ENCODE peak calls at places on chromosome 1, in seven cellular contexts. One of them, this sample, is unnamed. For H3K36me3 and H3K27me3, the result is how much of the 10 kb centered on the place peaks cover.

GRCh38 chr1:173478099-173478555 is 992 bp downstream of the PRDX6 start:
- DNase-seq in uterus: peak
- DNase-seq in heart right ventricle: peak
- DNase-seq in prostate gland: peak
- DNase-seq in lower lobe of right lung: peak
- DNase-seq in naive thymus-derived CD4-positive, alpha-beta T cell: no peak
- DNase-seq in IMR-90: peak
- DNase-seq in this sample: peak

GRCh38 chr1:158145173-158145719 is 35.4 kb upstream of the CD1D start:
- DNase-seq in uterus: peak
- DNase-seq in heart right ventricle: peak
- DNase-seq in prostate gland: peak
- DNase-seq in lower lobe of right lung: no peak
- DNase-seq in naive thymus-derived CD4-positive, alpha-beta T cell: no peak
- DNase-seq in IMR-90: peak
- DNase-seq in this sample: peak

GRCh38 chr1:113749402-113749801 is 9.9 kb downstream of the PHTF1 start:
- DNase-seq in uterus: no peak
- DNase-seq in heart right ventricle: no peak
- DNase-seq in prostate gland: no peak
- DNase-seq in lower lobe of right lung: no peak
- DNase-seq in naive thymus-derived CD4-positive, alpha-beta T cell: no peak
- DNase-seq in IMR-90: no peak
- DNase-seq in this sample: no peak

GRCh38 chr1:222767152-222767571 is 30.2 kb downstream of the FAM177B start:
- DNase-seq in uterus: no peak
- DNase-seq in heart right ventricle: no peak
- DNase-seq in prostate gland: no peak
- DNase-seq in lower lobe of right lung: no peak
- DNase-seq in naive thymus-derived CD4-positive, alpha-beta T cell: no peak
- DNase-seq in IMR-90: no peak
- DNase-seq in this sample: no peak

GRCh38 chr1:242132446-242132845 is 133.5 kb upstream of the MAP1LC3C start:
- DNase-seq in uterus: no peak
- DNase-seq in heart right ventricle: no peak
- DNase-seq in prostate gland: no peak
- DNase-seq in lower lobe of right lung: no peak
- DNase-seq in naive thymus-derived CD4-positive, alpha-beta T cell: no peak
- DNase-seq in IMR-90: no peak
- DNase-seq in this sample: no peak

GRCh38 chr1:218207194-218207593 is 77.9 kb upstream of the RRP15 start:
- DNase-seq in uterus: no peak
- DNase-seq in heart right ventricle: no peak
- DNase-seq in prostate gland: no peak
- DNase-seq in lower lobe of right lung: no peak
- DNase-seq in naive thymus-derived CD4-positive, alpha-beta T cell: no peak
- DNase-seq in IMR-90: no peak
- DNase-seq in this sample: no peak

GRCh38 chr1:147292012-147292411 is 49.5 kb downstream of the CHD1L start:
- DNase-seq in uterus: no peak
- DNase-seq in heart right ventricle: no peak
- DNase-seq in prostate gland: no peak
- DNase-seq in lower lobe of right lung: no peak
- DNase-seq in naive thymus-derived CD4-positive, alpha-beta T cell: no peak
- DNase-seq in IMR-90: peak
- DNase-seq in this sample: no peak

GRCh38 chr1:68148631-68149030 is 83.7 kb downstream of the WLS start:
- DNase-seq in uterus: no peak
- DNase-seq in heart right ventricle: no peak
- DNase-seq in prostate gland: no peak
- DNase-seq in lower lobe of right lung: no peak
- DNase-seq in naive thymus-derived CD4-positive, alpha-beta T cell: no peak
- DNase-seq in IMR-90: no peak
- DNase-seq in this sample: no peak

GRCh38 chr1:9691108-9691445 is 39.5 kb downstream of the PIK3CD start:
- DNase-seq in uterus: no peak
- DNase-seq in heart right ventricle: no peak
- DNase-seq in prostate gland: no peak
- DNase-seq in lower lobe of right lung: no peak
- DNase-seq in naive thymus-derived CD4-positive, alpha-beta T cell: no peak
- DNase-seq in IMR-90: peak
- DNase-seq in this sample: no peak

DNA sequence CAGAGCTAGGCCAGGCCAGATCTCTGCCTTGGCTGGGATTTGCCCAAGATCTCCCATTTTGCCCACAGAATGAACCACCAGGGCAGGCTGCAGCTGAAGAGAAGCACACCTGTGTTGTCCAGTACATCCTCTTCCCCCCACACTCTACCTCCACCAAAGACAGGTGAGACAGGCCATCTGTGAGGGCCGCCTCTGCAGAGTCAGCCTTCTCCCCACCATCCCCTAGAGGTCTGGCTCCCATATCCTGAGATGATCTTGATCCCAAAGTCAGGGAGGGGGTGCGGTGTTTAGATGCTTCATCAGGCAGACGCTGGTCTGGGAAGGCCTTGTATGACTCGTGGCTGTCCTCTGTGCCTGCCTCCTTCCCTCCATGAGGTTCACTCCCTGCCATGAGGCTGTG is 28.7 kb downstream of the HYI start:
- DNase-seq in uterus: no peak
- DNase-seq in heart right ventricle: no peak
- DNase-seq in prostate gland: no peak
- DNase-seq in lower lobe of right lung: no peak
- DNase-seq in naive thymus-derived CD4-positive, alpha-beta T cell: no peak
- DNase-seq in IMR-90: peak
- DNase-seq in this sample: no peak
- H3K36me3 ChIP-seq in uterus: under half
- H3K36me3 ChIP-seq in heart right ventricle: half or more
- H3K36me3 ChIP-seq in prostate gland: under half
- H3K36me3 ChIP-seq in lower lobe of right lung: half or more
- H3K36me3 ChIP-seq in naive thymus-derived CD4-positive, alpha-beta T cell: under half
- H3K36me3 ChIP-seq in IMR-90: half or more
- H3K36me3 ChIP-seq in this sample: half or more

GRCh38 chr1:11653101-11653601 is 1.1 kb downstream of the FBXO2 start:
- DNase-seq in uterus: no peak
- DNase-seq in heart right ventricle: no peak
- DNase-seq in prostate gland: no peak
- DNase-seq in lower lobe of right lung: no peak
- DNase-seq in naive thymus-derived CD4-positive, alpha-beta T cell: no peak
- DNase-seq in IMR-90: peak
- DNase-seq in this sample: peak
- H3K27me3 ChIP-seq in uterus: under half
- H3K27me3 ChIP-seq in heart right ventricle: under half
- H3K27me3 ChIP-seq in prostate gland: under half
- H3K27me3 ChIP-seq in lower lobe of right lung: under half
- H3K27me3 ChIP-seq in naive thymus-derived CD4-positive, alpha-beta T cell: under half
- H3K27me3 ChIP-seq in IMR-90: under half
- H3K27me3 ChIP-seq in this sample: under half

DNA sequence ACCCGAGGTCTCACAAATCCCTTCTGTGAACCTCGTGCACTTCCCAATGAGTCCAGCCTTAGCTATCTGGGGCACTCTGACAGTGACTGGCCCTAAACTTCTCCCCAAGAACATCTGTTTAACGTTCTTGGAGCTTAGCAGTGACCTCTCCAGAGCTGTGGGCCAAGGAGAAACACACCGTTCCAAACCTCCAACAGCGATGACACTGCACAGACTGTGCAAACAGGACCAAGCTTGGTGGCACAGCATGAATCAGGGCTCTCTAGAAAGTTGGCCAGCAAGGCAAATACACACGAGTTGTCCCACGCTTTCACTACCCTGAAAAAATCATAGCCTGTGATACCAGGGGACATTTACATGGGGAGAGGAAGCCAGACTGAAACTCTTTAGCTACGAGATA is 15.8 kb downstream of the BEND5 start:
- DNase-seq in uterus: no peak
- DNase-seq in heart right ventricle: no peak
- DNase-seq in prostate gland: no peak
- DNase-seq in lower lobe of right lung: no peak
- DNase-seq in naive thymus-derived CD4-positive, alpha-beta T cell: no peak
- DNase-seq in IMR-90: no peak
- DNase-seq in this sample: no peak
- H3K36me3 ChIP-seq in uterus: under half
- H3K36me3 ChIP-seq in heart right ventricle: half or more
- H3K36me3 ChIP-seq in prostate gland: under half
- H3K36me3 ChIP-seq in lower lobe of right lung: under half
- H3K36me3 ChIP-seq in naive thymus-derived CD4-positive, alpha-beta T cell: under half
- H3K36me3 ChIP-seq in IMR-90: under half
- H3K36me3 ChIP-seq in this sample: under half

GRCh38 chr1:51870603-51871350 is 7.8 kb downstream of the NRDC start:
- DNase-seq in uterus: no peak
- DNase-seq in heart right ventricle: no peak
- DNase-seq in prostate gland: no peak
- DNase-seq in lower lobe of right lung: no peak
- DNase-seq in naive thymus-derived CD4-positive, alpha-beta T cell: no peak
- DNase-seq in IMR-90: no peak
- DNase-seq in this sample: no peak
- H3K27me3 ChIP-seq in uterus: under half
- H3K27me3 ChIP-seq in heart right ventricle: under half
- H3K27me3 ChIP-seq in prostate gland: under half
- H3K27me3 ChIP-seq in lower lobe of right lung: under half
- H3K27me3 ChIP-seq in naive thymus-derived CD4-positive, alpha-beta T cell: under half
- H3K27me3 ChIP-seq in IMR-90: under half
- H3K27me3 ChIP-seq in this sample: under half

GRCh38 chr1:167491586-167492408 is 26.5 kb downstream of the CD247 start:
- DNase-seq in uterus: no peak
- DNase-seq in heart right ventricle: no peak
- DNase-seq in prostate gland: no peak
- DNase-seq in lower lobe of right lung: no peak
- DNase-seq in naive thymus-derived CD4-positive, alpha-beta T cell: no peak
- DNase-seq in IMR-90: no peak
- DNase-seq in this sample: no peak

GRCh38 chr1:167489581-167490340 is 28.6 kb downstream of the CD247 start:
- DNase-seq in uterus: no peak
- DNase-seq in heart right ventricle: no peak
- DNase-seq in prostate gland: no peak
- DNase-seq in lower lobe of right lung: no peak
- DNase-seq in naive thymus-derived CD4-positive, alpha-beta T cell: no peak
- DNase-seq in IMR-90: no peak
- DNase-seq in this sample: no peak

GRCh38 chr1:167492509-167492910 is 25.8 kb downstream of the CD247 start:
- DNase-seq in uterus: no peak
- DNase-seq in heart right ventricle: no peak
- DNase-seq in prostate gland: no peak
- DNase-seq in lower lobe of right lung: no peak
- DNase-seq in naive thymus-derived CD4-positive, alpha-beta T cell: no peak
- DNase-seq in IMR-90: no peak
- DNase-seq in this sample: no peak

GRCh38 chr1:167490765-167491164 is 27.6 kb downstream of the CD247 start:
- DNase-seq in uterus: no peak
- DNase-seq in heart right ventricle: no peak
- DNase-seq in prostate gland: no peak
- DNase-seq in lower lobe of right lung: no peak
- DNase-seq in naive thymus-derived CD4-positive, alpha-beta T cell: no peak
- DNase-seq in IMR-90: no peak
- DNase-seq in this sample: no peak

DNA sequence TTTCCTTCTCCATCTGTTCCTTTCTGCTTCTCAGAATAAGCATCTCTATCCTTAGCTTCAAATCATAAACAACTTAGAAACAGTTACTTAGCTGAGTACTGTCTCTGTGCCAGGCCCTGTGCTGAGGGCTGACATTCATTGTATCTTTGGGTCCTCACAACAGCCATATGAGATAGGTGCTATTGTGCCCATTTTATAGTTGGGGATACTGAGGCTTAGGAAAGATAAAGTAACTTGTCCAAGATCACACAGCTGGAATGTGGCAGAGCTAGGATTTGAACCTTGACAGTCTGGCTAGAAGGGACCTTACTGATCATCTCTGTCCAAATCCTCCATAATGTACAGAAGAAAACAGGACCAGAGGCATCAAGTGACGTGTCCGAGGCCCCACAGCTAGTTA is 25.0 kb downstream of the CD247 start:
- DNase-seq in uterus: no peak
- DNase-seq in heart right ventricle: no peak
- DNase-seq in prostate gland: no peak
- DNase-seq in lower lobe of right lung: no peak
- DNase-seq in naive thymus-derived CD4-positive, alpha-beta T cell: no peak
- DNase-seq in IMR-90: no peak
- DNase-seq in this sample: no peak
- H3K36me3 ChIP-seq in uterus: under half
- H3K36me3 ChIP-seq in heart right ventricle: under half
- H3K36me3 ChIP-seq in prostate gland: under half
- H3K36me3 ChIP-seq in lower lobe of right lung: under half
- H3K36me3 ChIP-seq in naive thymus-derived CD4-positive, alpha-beta T cell: under half
- H3K36me3 ChIP-seq in IMR-90: under half
- H3K36me3 ChIP-seq in this sample: under half

GRCh38 chr1:12039141-12039525 is 19.8 kb downstream of the MIIP start:
- DNase-seq in uterus: no peak
- DNase-seq in heart right ventricle: no peak
- DNase-seq in prostate gland: no peak
- DNase-seq in lower lobe of right lung: no peak
- DNase-seq in naive thymus-derived CD4-positive, alpha-beta T cell: no peak
- DNase-seq in IMR-90: no peak
- DNase-seq in this sample: no peak
- H3K27me3 ChIP-seq in uterus: under half
- H3K27me3 ChIP-seq in heart right ventricle: under half
- H3K27me3 ChIP-seq in prostate gland: under half
- H3K27me3 ChIP-seq in lower lobe of right lung: under half
- H3K27me3 ChIP-seq in naive thymus-derived CD4-positive, alpha-beta T cell: under half
- H3K27me3 ChIP-seq in IMR-90: under half
- H3K27me3 ChIP-seq in this sample: under half

GRCh38 chr1:246293366-246294121 is 213.5 kb downstream of the SMYD3 start:
- DNase-seq in uterus: no peak
- DNase-seq in heart right ventricle: no peak
- DNase-seq in prostate gland: no peak
- DNase-seq in lower lobe of right lung: no peak
- DNase-seq in naive thymus-derived CD4-positive, alpha-beta T cell: no peak
- DNase-seq in IMR-90: no peak
- DNase-seq in this sample: no peak
- H3K36me3 ChIP-seq in uterus: under half
- H3K36me3 ChIP-seq in heart right ventricle: under half
- H3K36me3 ChIP-seq in prostate gland: under half
- H3K36me3 ChIP-seq in lower lobe of right lung: under half
- H3K36me3 ChIP-seq in naive thymus-derived CD4-positive, alpha-beta T cell: under half
- H3K36me3 ChIP-seq in IMR-90: under half
- H3K36me3 ChIP-seq in this sample: under half

GRCh38 chr1:30232288-30232899 is 491.0 kb downstream of the MATN1 start:
- DNase-seq in uterus: no peak
- DNase-seq in heart right ventricle: no peak
- DNase-seq in prostate gland: no peak
- DNase-seq in lower lobe of right lung: no peak
- DNase-seq in naive thymus-derived CD4-positive, alpha-beta T cell: no peak
- DNase-seq in IMR-90: no peak
- DNase-seq in this sample: no peak
- H3K27me3 ChIP-seq in uterus: under half
- H3K27me3 ChIP-seq in heart right ventricle: under half
- H3K27me3 ChIP-seq in prostate gland: under half
- H3K27me3 ChIP-seq in lower lobe of right lung: under half
- H3K27me3 ChIP-seq in naive thymus-derived CD4-positive, alpha-beta T cell: under half
- H3K27me3 ChIP-seq in IMR-90: under half
- H3K27me3 ChIP-seq in this sample: under half

GRCh38 chr1:202945483-202945882 is 12.6 kb downstream of the ADIPOR1 start:
- DNase-seq in uterus: no peak
- DNase-seq in heart right ventricle: no peak
- DNase-seq in prostate gland: no peak
- DNase-seq in lower lobe of right lung: no peak
- DNase-seq in naive thymus-derived CD4-positive, alpha-beta T cell: no peak
- DNase-seq in IMR-90: no peak
- DNase-seq in this sample: no peak
- H3K36me3 ChIP-seq in uterus: under half
- H3K36me3 ChIP-seq in heart right ventricle: half or more
- H3K36me3 ChIP-seq in prostate gland: under half
- H3K36me3 ChIP-seq in lower lobe of right lung: half or more
- H3K36me3 ChIP-seq in naive thymus-derived CD4-positive, alpha-beta T cell: under half
- H3K36me3 ChIP-seq in IMR-90: under half
- H3K36me3 ChIP-seq in this sample: half or more